ENCODE peak calls at places on chromosomes 12 and 14, in seven cellular contexts. B, F, V, H, J, R and G are unnamed samples.

GRCh38 chr14:60174352-60175254 is 9.4 kb upstream of the DHRS7 start:
- DNase-seq in H (no peak), J (no peak), R (no peak), F (no peak), V (no peak), B (no peak), G (no peak)

GRCh38 chr12:122865268-122866231 is 30.3 kb downstream of the HIP1R start:
- DNase-seq in J (no peak), B (peak), H (peak), V (no peak), R (peak), F (no peak), G (no peak)

GRCh38 chr14:72518809-72519377 is 375.0 kb downstream of the DPF3 start:
- DNase-seq in H (no peak), J (no peak), V (no peak), B (no peak), R (no peak), F (no peak), G (no peak)

GRCh38 chr12:2198088-2198501 is 145.3 kb downstream of the CACNA1C start:
- DNase-seq in V (peak), H (peak), J (no peak), B (no peak), R (peak), F (no peak), G (no peak)

GRCh38 chr14:95545769-95546168 is 10.9 kb downstream of the GLRX5 start:
- DNase-seq in F (no peak), J (no peak), H (peak), R (no peak), V (peak), B (no peak), G (no peak)

GRCh38 chr12:110745632-110746284 is 3.1 kb upstream of the PPP1CC start:
- DNase-seq in V (no peak), F (no peak), B (no peak), R (no peak), H (no peak), J (no peak), G (no peak)

GRCh38 chr12:2941524-2941923 is 17.7 kb upstream of the TEAD4 start:
- DNase-seq in J (no peak), F (no peak), R (no peak), H (no peak), B (no peak), V (no peak), G (no peak)

GRCh38 chr12:93657076-93657475 is 20.1 kb upstream of the CRADD start:
- DNase-seq in V (no peak), J (no peak), F (no peak), H (no peak), R (no peak), B (no peak), G (no peak)

GRCh38 chr12:45122776-45123380 is 72.0 kb upstream of the DBX2 start:
- DNase-seq in B (no peak), J (no peak), H (peak), R (no peak), V (peak), F (no peak), G (no peak)

GRCh38 chr14:26394114-26394855 is 203.5 kb downstream of the NOVA1 start:
- DNase-seq in J (no peak), V (no peak), F (no peak), B (peak), R (no peak), H (peak), G (no peak)

GRCh38 chr14:75515631-75515999 is 6.7 kb upstream of the BATF start:
- DNase-seq in B (no peak), J (no peak), R (no peak), V (no peak), H (no peak), F (no peak), G (no peak)

GRCh38 chr12:8687846-8688601 is 9.8 kb upstream of the RIMKLB start:
- DNase-seq in J (peak), R (no peak), V (peak), B (no peak), F (no peak), H (peak), G (no peak)

GRCh38 chr14:74980746-74981661 is 21.7 kb upstream of the EIF2B2 start:
- DNase-seq in R (no peak), F (no peak), H (peak), J (peak), V (peak), B (no peak), G (no peak)

GRCh38 chr14:76724827-76725550 is 36.3 kb upstream of the VASH1 start:
- DNase-seq in V (no peak), H (no peak), J (no peak), B (no peak), F (no peak), R (no peak), G (no peak)

GRCh38 chr12:57738661-57739237 is at the start of gene AGAP2:
- DNase-seq in J (peak), F (no peak), R (peak), B (no peak), V (peak), H (no peak), G (no peak)

GRCh38 chr12:93136243-93137015 is 207.3 kb upstream of the EEA1 start:
- DNase-seq in H (no peak), V (no peak), R (no peak), J (no peak), F (no peak), B (no peak), G (no peak)

GRCh38 chr14:54893151-54893760 is 9.4 kb downstream of the GCH1 start:
- DNase-seq in V (peak), J (peak), B (no peak), H (peak), R (no peak), F (no peak), G (no peak)

GRCh38 chr14:101906645-101907044 is 57.7 kb upstream of the DYNC1H1 start:
- DNase-seq in R (no peak), B (no peak), H (no peak), V (no peak), F (no peak), J (no peak), G (no peak)

GRCh38 chr12:108511633-108512540 is 3.2 kb upstream of the FICD start:
- DNase-seq in F (peak), H (peak), J (peak), R (peak), B (peak), V (peak), G (peak)

GRCh38 chr14:68616255-68616902 is 176.5 kb downstream of the ZFP36L1 start:
- DNase-seq in V (no peak), F (no peak), J (no peak), H (no peak), B (no peak), R (no peak), G (no peak)

GRCh38 chr12:123398177-123398916 is 14.4 kb downstream of the KMT5A start:
- DNase-seq in F (no peak), R (peak), B (peak), V (no peak), H (peak), J (no peak), G (no peak)

GRCh38 chr12:16198884-16199283 is 78.6 kb downstream of the SLC15A5 start:
- DNase-seq in V (no peak), H (no peak), F (no peak), B (no peak), R (no peak), J (no peak), G (no peak)

GRCh38 chr12:25320123-25321006 is 69.6 kb upstream of the KRAS start:
- DNase-seq in B (no peak), J (no peak), F (no peak), R (no peak), V (no peak), H (no peak), G (no peak)

GRCh38 chr14:55681088-55681487 is 101.1 kb downstream of the KTN1 start:
- DNase-seq in H (no peak), B (no peak), F (no peak), J (no peak), V (no peak), R (no peak), G (no peak)

GRCh38 chr12:52806821-52807543 is 6.9 kb downstream of the KRT4 start:
- DNase-seq in H (no peak), B (no peak), J (no peak), F (no peak), R (no peak), V (no peak), G (no peak)

GRCh38 chr14:58947816-58948440 is 240.5 kb upstream of the DAAM1 start:
- DNase-seq in R (no peak), J (no peak), B (no peak), V (no peak), H (no peak), F (no peak), G (no peak)

GRCh38 chr14:33273978-33274377 is 335.3 kb downstream of the NPAS3 start:
- DNase-seq in R (no peak), V (peak), F (no peak), B (no peak), H (no peak), J (no peak), G (no peak)

GRCh38 chr14:67413806-67414769 is 2.1 kb upstream of the PLEK2 start:
- DNase-seq in H (peak), R (no peak), F (no peak), J (no peak), V (peak), B (no peak), G (no peak)

GRCh38 chr14:37650356-37651037 is 55.1 kb downstream of the TTC6 start:
- DNase-seq in H (no peak), J (no peak), V (no peak), B (no peak), R (no peak), F (no peak), G (no peak)

GRCh38 chr14:68355415-68355814 is 437.5 kb downstream of the ZFP36L1 start:
- DNase-seq in H (no peak), F (no peak), V (no peak), J (no peak), B (no peak), R (no peak), G (no peak)

GRCh38 chr14:43535231-43535838 is 971.7 kb downstream of the FSCB start:
- DNase-seq in H (no peak), R (no peak), B (no peak), V (no peak), F (no peak), J (no peak), G (no peak)

GRCh38 chr12:57850924-57851323 is 4.4 kb upstream of the CTDSP2 start:
- DNase-seq in H (no peak), R (no peak), J (peak), V (no peak), B (no peak), F (no peak), G (no peak)

GRCh38 chr12:96401061-96401871 is 1.0 kb upstream of the CDK17 start:
- DNase-seq in R (no peak), F (peak), B (no peak), J (no peak), H (peak), V (peak), G (no peak)